ENCODE peak calls at places on chromosomes 3 and 15, in six cellular contexts. E, F, U, V, W and Q are unnamed samples.

GRCh38 chr3:100754563-100755334 is 45.5 kb downstream of the TFG start:
- DNase-seq in V (no peak), E (no peak), U (no peak), F (no peak), W (no peak), Q (no peak)

GRCh38 chr3:142863965-142864924 is 24.6 kb downstream of the PCOLCE2 start:
- DNase-seq in E (no peak), V (no peak), W (no peak), F (no peak), U (no peak), Q (no peak)

GRCh38 chr3:115961390-115961789 is 338.1 kb downstream of the GAP43 start:
- DNase-seq in E (no peak), V (no peak), F (no peak), U (no peak), W (no peak), Q (no peak)

GRCh38 chr3:11335056-11335608 is 62.9 kb downstream of the ATG7 start:
- DNase-seq in U (peak; percentile 15), E (peak; percentile 20), F (no peak), W (no peak), V (peak; percentile 24), Q (no peak)

GRCh38 chr3:141176775-141177174 is 54.9 kb upstream of the PXYLP1 start:
- DNase-seq in U (no peak), W (no peak), F (no peak), V (no peak), E (no peak), Q (no peak)

GRCh38 chr3:78337801-78338211 is 1297.9 kb downstream of the ROBO2 start:
- DNase-seq in V (no peak), E (no peak), U (no peak), W (no peak), F (no peak), Q (no peak)

GRCh38 chr3:65639444-65639843 is 399.3 kb downstream of the MAGI1 start:
- DNase-seq in F (no peak), W (no peak), U (no peak), E (no peak), V (no peak), Q (no peak)

GRCh38 chr3:99066863-99067262 is 165.4 kb upstream of the DCBLD2 start:
- DNase-seq in V (no peak), U (no peak), W (no peak), E (no peak), F (no peak), Q (no peak)

GRCh38 chr3:41267975-41268640 is 68.8 kb downstream of the CTNNB1 start:
- DNase-seq in E (no peak), V (no peak), W (no peak), F (no peak), U (no peak), Q (no peak)

GRCh38 chr15:74790080-74790916 is 8.4 kb downstream of the CSK start:
- DNase-seq in U (no peak), F (no peak), V (no peak), W (no peak), E (no peak), Q (no peak)

GRCh38 chr3:46500631-46501377 is 3.0 kb downstream of the RTP3 start:
- DNase-seq in F (no peak), W (no peak), V (no peak), U (no peak), E (no peak), Q (no peak)

GRCh38 chr3:165753560-165753959 is 83.7 kb downstream of the BCHE start:
- DNase-seq in U (peak; percentile 49), F (no peak), V (no peak), E (no peak), W (no peak), Q (no peak)

GRCh38 chr3:99901200-99901926 is 83.7 kb downstream of the CMSS1 start:
- DNase-seq in V (no peak), F (no peak), U (peak; percentile 60), W (no peak), E (no peak), Q (no peak)

GRCh38 chr3:15345608-15346137 is 13.3 kb upstream of the SH3BP5 start:
- DNase-seq in W (no peak), V (no peak), E (no peak), F (no peak), U (no peak), Q (no peak)

GRCh38 chr15:95763426-95763825 is 567.1 kb upstream of the NR2F2 start:
- DNase-seq in V (no peak), W (no peak), F (no peak), E (no peak), U (no peak), Q (no peak)

GRCh38 chr3:126264381-126264780 is 84.0 kb upstream of the ALDH1L1 start:
- DNase-seq in F (no peak), E (no peak), W (no peak), V (no peak), U (no peak), Q (no peak)

GRCh38 chr15:101361418-101361817 is 66.4 kb upstream of the SNRPA1 start:
- DNase-seq in E (no peak), V (no peak), F (no peak), W (no peak), U (no peak), Q (no peak)

GRCh38 chr3:70227437-70227836 is 85.0 kb downstream of the MDFIC2 start:
- DNase-seq in V (no peak), F (no peak), U (no peak), E (no peak), W (no peak), Q (no peak)

GRCh38 chr15:60731583-60732130 is 252.7 kb upstream of the ICE2 start:
- DNase-seq in W (no peak), F (no peak), U (no peak), E (no peak), V (no peak), Q (no peak)

GRCh38 chr15:75775296-75776074 is 62.8 kb upstream of the CSPG4 start:
- DNase-seq in W (no peak), U (no peak), E (no peak), V (no peak), F (no peak), Q (no peak)

GRCh38 chr3:19946291-19946831 is 536 bp upstream of the RAB5A start:
- DNase-seq in E (no peak), U (no peak), W (no peak), V (no peak), F (no peak), Q (no peak)

GRCh38 chr3:14565791-14566588 is 25.8 kb upstream of the GRIP2 start:
- DNase-seq in V (no peak), W (no peak), E (no peak), F (no peak), U (no peak), Q (no peak)

GRCh38 chr3:159586587-159587202 is 401.9 kb upstream of the IL12A start:
- DNase-seq in V (no peak), F (no peak), W (peak; percentile 11), U (peak; percentile 49), E (peak; percentile 2), Q (no peak)